ENCODE peak calls at places on chromosomes 13 and 19, in four cellular contexts. V, O, E and I are unnamed samples.
A peak's percentile ranks its signal among the peaks of the same experiment; 100 is the strongest.

GRCh38 chr13:112069063-112069726 is 2.2 kb downstream of the SOX1 start:
- DNase-seq in V (no peak), O (peak; percentile 62), E (no peak), I (no peak)

GRCh38 chr19:33473644-33474305 is 47.8 kb downstream of the PEPD start:
- DNase-seq in V (peak; percentile 68), O (no peak), E (no peak), I (no peak)

GRCh38 chr13:51266642-51267041 is 44.4 kb downstream of the FAM124A start:
- DNase-seq in V (no peak), O (no peak), E (no peak), I (no peak)

GRCh38 chr19:19170053-19170945 is at the start of gene MEF2B:
- DNase-seq in V (peak; percentile 73), O (peak; percentile 94), E (peak; percentile 44), I (no peak)

GRCh38 chr19:21677696-21678418 is 89.5 kb downstream of the ZNF100 start:
- DNase-seq in V (no peak), O (no peak), E (no peak), I (no peak)

GRCh38 chr13:51207881-51208280 is 14.3 kb upstream of the FAM124A start:
- DNase-seq in V (no peak), O (no peak), E (no peak), I (no peak)

GRCh38 chr13:111610879-111611278 is 290.4 kb downstream of the TEX29 start:
- DNase-seq in V (no peak), O (no peak), E (no peak), I (no peak)

GRCh38 chr13:106104281-106104901 is 431.1 kb downstream of the EFNB2 start:
- DNase-seq in V (peak; percentile 90), O (peak; percentile 20), E (peak; percentile 95), I (peak; percentile 64)

GRCh38 chr13:52141299-52141698 is 12.4 kb upstream of the NEK5 start:
- DNase-seq in V (peak; percentile 6), O (no peak), E (no peak), I (no peak)

GRCh38 chr13:62781866-62782265 is 1366.2 kb upstream of the PCDH20 start:
- DNase-seq in V (no peak), O (no peak), E (no peak), I (no peak)

GRCh38 chr13:75226755-75227435 is 255.1 kb downstream of the TBC1D4 start:
- DNase-seq in V (peak; percentile 93), O (no peak), E (no peak), I (peak; percentile 30)

GRCh38 chr13:107976628-107977027 is 238.7 kb downstream of the LIG4 start:
- DNase-seq in V (no peak), O (no peak), E (no peak), I (no peak)

GRCh38 chr13:26872444-26873173 is 112.0 kb upstream of the GPR12 start:
- DNase-seq in V (peak; percentile 72), O (peak; percentile 87), E (no peak), I (no peak)

GRCh38 chr13:30120133-30120822 is 187.1 kb downstream of the KATNAL1 start:
- DNase-seq in V (no peak), O (no peak), E (no peak), I (no peak)

GRCh38 chr19:31725051-31725450 is 375.8 kb upstream of the TSHZ3 start:
- DNase-seq in V (no peak), O (no peak), E (no peak), I (no peak)

GRCh38 chr19:50427997-50428425 is 4.7 kb upstream of the MYBPC2 start:
- DNase-seq in V (peak; percentile 73), O (peak; percentile 57), E (no peak), I (no peak)

GRCh38 chr13:106034201-106034600 is 501.3 kb downstream of the EFNB2 start:
- DNase-seq in V (peak; percentile 30), O (no peak), E (no peak), I (peak; percentile 28)

GRCh38 chr13:21218351-21219043 is 42.0 kb downstream of the MRPL57 start:
- DNase-seq in V (no peak), O (no peak), E (no peak), I (no peak)

GRCh38 chr13:94344126-94344863 is 135.2 kb downstream of the DCT start:
- DNase-seq in V (peak; percentile 69), O (no peak), E (peak; percentile 88), I (no peak)

GRCh38 chr19:16249826-16250434 is 52.2 kb downstream of the AP1M1 start:
- DNase-seq in V (peak; percentile 50), O (no peak), E (peak; percentile 28), I (no peak)

GRCh38 chr13:53953205-53953604 is 924.6 kb downstream of the OLFM4 start:
- DNase-seq in V (no peak), O (no peak), E (no peak), I (no peak)

GRCh38 chr19:34671972-34672371 is 5.0 kb downstream of the SCGB2B2 start:
- DNase-seq in V (no peak), O (no peak), E (no peak), I (no peak)

GRCh38 chr13:37194428-37194861 is 89.0 kb upstream of the CSNK1A1L start:
- DNase-seq in V (peak; percentile 78), O (no peak), E (no peak), I (no peak)

DNA sequence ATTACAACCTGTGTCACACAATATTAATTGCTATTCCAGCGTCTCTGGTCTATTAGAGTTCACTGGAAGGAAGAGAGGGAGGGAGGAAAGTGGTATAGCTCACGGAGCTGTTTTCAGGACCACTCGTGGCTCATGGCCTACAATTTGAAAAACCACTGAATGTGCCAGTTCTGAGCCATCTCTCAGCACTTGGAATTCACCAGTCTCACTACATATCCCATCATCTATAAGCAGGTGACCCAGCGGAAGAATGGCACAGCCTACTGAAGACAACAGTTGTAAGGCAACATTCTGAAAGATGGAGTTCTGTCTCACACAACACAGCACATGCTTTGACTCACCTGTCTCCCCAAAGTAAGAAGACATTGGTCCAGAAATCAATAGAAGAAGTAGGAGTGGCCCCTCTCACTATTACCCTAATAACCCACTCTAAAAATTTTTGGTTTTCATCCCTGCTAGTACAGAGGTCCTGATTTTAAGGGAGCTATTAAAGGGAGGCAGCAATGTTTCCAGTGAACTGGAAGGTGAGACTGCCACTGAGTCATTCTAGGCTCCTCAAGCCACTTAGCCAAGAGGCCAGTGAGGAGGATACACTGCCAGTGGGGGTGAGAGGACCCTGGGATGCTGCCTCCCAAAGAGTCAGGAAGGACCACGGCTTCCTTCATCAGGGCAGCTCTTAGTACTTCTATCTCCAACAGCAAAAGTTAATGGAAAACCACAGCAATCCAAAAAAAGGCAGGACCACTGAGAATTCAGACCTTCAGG is 50.0 kb upstream of the DOCK9 start:
- DNase-seq in V (no peak), O (no peak), E (no peak), I (no peak)
- H3K79me2 ChIP-seq in V (no peaks in the 10 kb centered on the region), O (no peaks in the 10 kb centered on the region), E (peaks cover 71% of the 10 kb centered on the region), I (peaks cover 57% of the 10 kb centered on the region)

DNA sequence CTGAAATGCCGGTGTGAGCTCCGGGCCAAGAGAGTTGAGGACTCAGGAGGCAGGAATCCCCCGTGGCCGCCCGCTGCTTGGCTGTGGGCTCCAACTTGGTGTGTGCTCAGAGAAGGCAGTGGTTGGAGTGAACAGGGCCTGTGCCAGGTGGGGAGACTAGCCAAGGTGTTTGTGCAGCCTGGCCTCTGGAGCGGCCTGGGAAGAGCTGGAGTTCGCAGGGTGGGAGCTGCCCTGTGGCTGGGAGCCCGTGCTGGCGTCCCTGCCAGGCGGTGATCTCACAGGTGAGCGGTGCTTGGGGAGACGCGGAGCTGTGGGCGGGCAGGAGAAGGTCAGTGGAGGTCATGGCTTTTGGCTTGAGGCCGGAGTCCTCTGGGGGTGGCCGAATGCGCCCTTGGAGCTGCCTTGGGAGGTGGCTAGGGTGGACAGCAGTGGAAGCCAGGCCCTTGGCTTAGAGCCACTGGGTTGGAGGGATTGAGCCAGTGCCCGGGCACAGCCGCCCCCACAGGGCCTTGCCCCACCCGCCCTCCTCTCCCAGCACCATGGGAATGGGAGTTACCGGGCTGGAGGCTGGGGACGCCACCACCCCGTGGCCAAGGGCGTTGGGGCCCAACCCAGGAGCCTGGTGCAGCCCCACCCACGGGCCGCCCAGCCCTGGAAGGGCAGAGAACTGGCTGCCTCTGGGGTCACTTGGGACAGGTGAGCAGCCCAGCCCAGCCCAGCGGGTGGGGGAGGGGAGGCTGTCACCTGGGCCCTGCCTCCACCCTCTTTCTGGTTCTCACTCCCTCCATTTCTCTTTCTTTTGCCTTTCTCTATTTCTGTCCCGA is 7.1 kb upstream of the CIRBP start:
- DNase-seq in V (peak; percentile 85), O (peak; percentile 23), E (peak; percentile 79), I (no peak)
- H3K4me1 ChIP-seq in V (peaks cover 49% of the 10 kb centered on the region), O (peaks cover 59% of the 10 kb centered on the region), E (peaks cover 61% of the 10 kb centered on the region), I (peaks cover 68% of the 10 kb centered on the region)

DNA sequence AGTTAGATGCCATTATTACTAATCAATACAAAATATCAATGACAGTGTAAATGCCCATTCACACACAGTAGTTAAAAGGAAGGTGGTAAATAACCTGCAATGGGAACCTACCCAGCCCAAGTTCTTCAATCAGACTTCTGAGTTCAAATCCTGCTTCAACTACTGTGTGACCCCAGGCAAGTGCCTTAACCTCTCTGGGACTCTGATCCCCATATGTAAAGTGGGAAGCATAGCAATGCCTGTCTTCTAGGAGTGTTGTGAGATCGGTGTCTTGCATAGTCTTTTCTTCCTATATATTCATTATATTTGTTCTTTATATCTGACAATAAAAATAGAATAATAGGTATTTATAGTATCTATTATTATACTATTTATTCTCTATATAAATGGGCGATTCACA is 6.9 kb downstream of the TIMM13 start:
- DNase-seq in V (no peak), O (no peak), E (no peak), I (no peak)
- H2AFZ ChIP-seq in V (no peak overlapping the region), O (no peak overlapping the region), E (no peak overlapping the region), I (no peak overlapping the region)

GRCh38 chr13:113153810-113154748 is 4.4 kb upstream of the PROZ start:
- DNase-seq in V (peak; percentile 81), O (peak; percentile 84), E (peak; percentile 55), I (no peak)

GRCh38 chr13:113150545-113151365 is 7.7 kb upstream of the PROZ start:
- DNase-seq in V (no peak), O (no peak), E (no peak), I (no peak)

GRCh38 chr13:113151745-113152707 is 6.4 kb upstream of the PROZ start:
- DNase-seq in V (peak; percentile 81), O (no peak), E (no peak), I (no peak)

GRCh38 chr13:113155201-113155600 is 3.2 kb upstream of the PROZ start:
- DNase-seq in V (peak; percentile 15), O (no peak), E (no peak), I (no peak)

GRCh38 chr13:113152894-113153809 is 5.3 kb upstream of the PROZ start:
- DNase-seq in V (peak; percentile 27), O (peak; percentile 63), E (no peak), I (no peak)
- H3K79me2 ChIP-seq in V (no peaks in the 10 kb centered on the region), O (no peaks in the 10 kb centered on the region), E (no peaks in the 10 kb centered on the region), I (no peaks in the 10 kb centered on the region)